ENCODE peak calls at places on chromosomes 13 and 19, in eight cellular contexts. J, N, K, E, M, Z, H and L are unnamed samples.

GRCh38 chr13:48535791-48536190 is 2.9 kb upstream of the RCBTB2 start:
- DNase-seq in H (no peak), E (no peak), J (no peak), N (no peak), Z (no peak), M (no peak), K (no peak), L (no peak)

GRCh38 chr19:3453840-3454239 is 26.5 kb downstream of the SMIM24 start:
- DNase-seq in E (no peak), J (no peak), M (no peak), Z (no peak), N (no peak), H (no peak), K (no peak), L (no peak)

GRCh38 chr19:947707-948533 is 22.1 kb downstream of the ARID3A start:
- DNase-seq in Z (no peak), H (no peak), M (no peak), J (no peak), E (peak), N (peak), K (peak), L (no peak)

GRCh38 chr13:38905861-38906260 is 84.8 kb downstream of the STOML3 start:
- DNase-seq in N (no peak), Z (no peak), E (no peak), H (no peak), J (no peak), M (no peak), K (no peak), L (no peak)

GRCh38 chr19:56639217-56639616 is 3.7 kb upstream of the SMIM17 start:
- DNase-seq in K (no peak), N (no peak), E (no peak), Z (no peak), M (no peak), H (no peak), J (no peak), L (no peak)

GRCh38 chr19:55289117-55289796 is 5.5 kb downstream of the BRSK1 start:
- DNase-seq in E (no peak), M (no peak), H (no peak), Z (no peak), J (no peak), N (no peak), K (no peak), L (no peak)

GRCh38 chr19:51194527-51195315 is 30.2 kb upstream of the CD33 start:
- DNase-seq in M (no peak), E (no peak), J (no peak), H (no peak), N (no peak), K (no peak), Z (no peak), L (no peak)

GRCh38 chr19:8601796-8602195 is 8.7 kb downstream of the ADAMTS10 start:
- DNase-seq in H (no peak), M (no peak), N (no peak), E (no peak), K (no peak), Z (no peak), J (no peak), L (no peak)

GRCh38 chr19:42313096-42313839 is at the start of gene TMEM145:
- DNase-seq in Z (no peak), H (peak), N (no peak), M (peak), K (no peak), J (no peak), E (no peak), L (no peak)

GRCh38 chr19:36916991-36917390 is 859 bp downstream of the ZNF568 start:
- DNase-seq in M (peak), K (no peak), N (no peak), H (no peak), E (no peak), J (no peak), Z (no peak), L (no peak)

GRCh38 chr13:113065406-113066141 is 40.0 kb upstream of the F7 start:
- DNase-seq in H (no peak), Z (no peak), N (no peak), E (no peak), J (no peak), M (no peak), K (peak), L (no peak)

GRCh38 chr19:55112781-55113569 is 4.5 kb downstream of the PPP1R12C start:
- DNase-seq in E (no peak), N (no peak), H (no peak), J (no peak), Z (no peak), M (no peak), K (peak), L (no peak)

GRCh38 chr13:113816925-113817859 is 46.7 kb downstream of the GAS6 start:
- DNase-seq in Z (peak), K (peak), E (peak), H (peak), M (peak), N (peak), J (peak), L (peak)

GRCh38 chr13:36619535-36619934 is 54.3 kb upstream of the SERTM1 start:
- DNase-seq in M (no peak), K (no peak), J (no peak), E (no peak), Z (no peak), N (no peak), H (no peak), L (no peak)

GRCh38 chr13:51363625-51364024 is 24.1 kb downstream of the SERPINE3 start:
- DNase-seq in J (no peak), E (no peak), M (no peak), N (no peak), H (no peak), K (no peak), Z (no peak), L (no peak)

DNA sequence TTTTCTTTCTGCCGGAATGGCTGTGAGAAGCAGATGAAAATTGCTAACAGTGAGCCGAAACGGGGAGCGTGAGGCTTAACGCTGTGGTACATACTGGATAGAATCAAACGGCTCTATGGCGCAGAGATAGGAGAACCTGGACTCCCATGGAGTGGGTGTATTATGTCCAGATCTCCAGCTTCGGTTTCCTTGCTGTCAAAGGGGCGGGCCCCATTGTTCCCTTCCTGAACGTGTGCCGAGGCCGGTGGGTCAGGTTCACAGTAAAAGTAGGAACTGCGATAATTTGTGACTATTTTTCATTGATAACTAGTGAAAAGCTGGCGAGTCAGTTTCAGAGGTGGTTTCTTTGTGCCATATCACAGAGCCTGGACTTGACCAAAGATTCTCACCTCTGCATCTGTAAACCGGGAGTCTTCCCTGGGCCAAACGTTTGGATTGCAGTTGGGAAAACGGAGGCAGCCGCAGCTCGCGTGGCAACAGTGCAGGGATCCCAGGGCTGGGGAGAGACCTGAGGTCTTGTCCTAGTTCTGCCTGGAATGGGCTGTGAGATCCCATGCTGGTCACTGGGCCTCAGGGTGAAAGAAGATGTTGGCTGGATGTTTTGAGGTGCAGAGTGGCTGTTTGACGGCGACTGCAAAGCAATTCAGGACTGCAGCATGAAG is 752 bp downstream of the RPL18A start:
- DNase-seq in Z (no peak), J (no peak), K (no peak), N (no peak), E (no peak), M (no peak), H (no peak), L (no peak)
- H3K27ac ChIP-seq in Z (peak), J (peak), K (peak), N (peak), E (peak), M (no peak), H (no peak), L (peak)

GRCh38 chr13:49828452-49828851 is 36.0 kb upstream of the KPNA3 start:
- DNase-seq in J (no peak), N (no peak), M (no peak), H (no peak), Z (no peak), E (no peak), K (no peak), L (no peak)
- H3K27ac ChIP-seq in J (no peak), N (no peak), M (no peak), H (no peak), Z (no peak), E (no peak), K (no peak), L (no peak)

GRCh38 chr13:60013166-60013565 is 150.6 kb downstream of the DIAPH3 start:
- DNase-seq in H (no peak), E (no peak), K (no peak), N (no peak), M (no peak), J (no peak), Z (no peak), L (no peak)

GRCh38 chr13:60016229-60016628 is 147.5 kb downstream of the DIAPH3 start:
- DNase-seq in H (no peak), N (no peak), J (no peak), Z (no peak), E (no peak), M (no peak), K (no peak), L (no peak)

GRCh38 chr13:60009300-60010248 is 154.2 kb downstream of the DIAPH3 start:
- DNase-seq in K (no peak), E (no peak), J (no peak), Z (no peak), H (peak), N (no peak), M (no peak), L (no peak)

GRCh38 chr13:60012503-60012902 is 151.2 kb downstream of the DIAPH3 start:
- DNase-seq in K (no peak), H (peak), J (no peak), N (no peak), E (no peak), M (no peak), Z (no peak), L (no peak)
- H3K27ac ChIP-seq in K (no peak), H (peak), J (no peak), N (no peak), E (no peak), M (no peak), Z (no peak), L (no peak)

GRCh38 chr13:33258437-33259193 is 26.9 kb downstream of the STARD13 start:
- DNase-seq in M (no peak), J (no peak), E (no peak), N (no peak), Z (no peak), K (no peak), H (no peak), L (no peak)
- H3K27ac ChIP-seq in M (peak), J (no peak), E (no peak), N (peak), Z (no peak), K (peak), H (no peak), L (no peak)

GRCh38 chr19:47542030-47542475 is 27.2 kb upstream of the NAPA start:
- DNase-seq in N (no peak), Z (no peak), M (no peak), H (no peak), K (peak), J (no peak), E (no peak), L (no peak)
- H3K27ac ChIP-seq in N (no peak), Z (no peak), M (no peak), H (no peak), K (peak), J (no peak), E (no peak), L (no peak)

DNA sequence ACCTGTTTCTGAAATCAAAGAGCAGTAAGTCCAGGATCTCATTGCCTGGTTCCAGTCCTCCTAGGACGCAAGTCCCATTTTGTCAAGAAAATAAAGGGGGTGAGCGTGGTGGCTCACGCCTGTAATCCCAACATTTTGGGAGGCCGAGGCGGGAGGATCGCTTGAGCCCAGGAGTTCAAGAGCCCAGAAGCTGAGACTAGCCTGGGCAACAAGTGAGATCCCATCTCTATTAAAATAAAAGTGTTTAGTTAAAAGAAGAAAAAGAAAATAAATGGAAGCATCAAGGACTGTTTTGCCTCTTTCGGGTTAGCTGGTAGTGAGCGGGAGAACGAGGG is 344 bp upstream of the HAUS5 start:
- DNase-seq in K (no peak), N (no peak), Z (no peak), J (no peak), E (no peak), H (no peak), M (no peak), L (no peak)
- H3K27ac ChIP-seq in K (peak), N (peak), Z (peak), J (peak), E (peak), H (no peak), M (no peak), L (no peak)

GRCh38 chr13:27789153-27789494 is 3.2 kb upstream of the GSX1 start:
- DNase-seq in M (no peak), H (no peak), N (no peak), J (no peak), K (no peak), Z (no peak), E (no peak), L (no peak)
- H3K27ac ChIP-seq in M (no peak), H (no peak), N (no peak), J (no peak), K (no peak), Z (no peak), E (no peak), L (no peak)